ENCODE peak calls at places on chromosomes 13 and 19, in five cellular contexts. J is Calu3, I is GM13976, Y is fibroblast of lung, N is T-helper 9 cell. H is an unnamed sample.

GRCh38 chr19:6379744-6380143 is 4.0 kb upstream of the PSPN start:
- DNase-seq in I (no peak), Y (no peak), J (no peak), N (no peak), H (no peak)

GRCh38 chr13:113855012-113855921 is 8.6 kb downstream of the GAS6 start:
- DNase-seq in N (no peak), I (no peak), Y (no peak), J (no peak), H (no peak)

GRCh38 chr13:49495783-49496762 is at the start of gene PHF11:
- DNase-seq in Y (peak), N (peak), J (peak), I (peak), H (peak)

GRCh38 chr13:85362980-85363379 is 436.2 kb downstream of the SLITRK6 start:
- DNase-seq in J (no peak), I (no peak), Y (no peak), N (no peak), H (no peak)

GRCh38 chr19:5292453-5292842 is 48.2 kb downstream of the PTPRS start:
- DNase-seq in I (no peak), J (no peak), N (no peak), Y (no peak), H (no peak)

GRCh38 chr19:5036733-5037681 is 68.1 kb downstream of the KDM4B start:
- DNase-seq in Y (peak), N (no peak), I (no peak), J (no peak), H (no peak)

GRCh38 chr19:18086590-18087138 is at the start of gene IL12RB1:
- DNase-seq in J (no peak), I (peak), N (peak), Y (no peak), H (no peak)

GRCh38 chr19:11323601-11324078 is 15.8 kb downstream of the RAB3D start:
- DNase-seq in N (no peak), Y (no peak), I (no peak), J (no peak), H (no peak)

H was measured in BJ.